ENCODE peak calls at places on chromosomes 5 and 9, in nine cellular contexts. One of them, this sample, is unnamed.

GRCh38 chr5:173973614-173973969 is 15.4 kb upstream of the C5orf47 start:
- DNase-seq in CD8-positive, alpha-beta T cell: no peak
- DNase-seq in transverse colon: peak
- DNase-seq in GM23248: no peak
- DNase-seq in fibroblast of mammary gland: no peak
- DNase-seq in NB4: no peak
- DNase-seq in K562: peak
- DNase-seq in stomach: peak
- DNase-seq in fibroblast of lung: peak
- DNase-seq in this sample: no peak

GRCh38 chr5:116273458-116274242 is 188.8 kb downstream of the COMMD10 start:
- DNase-seq in K562: no peak
- DNase-seq in GM23248: peak
- DNase-seq in stomach: no peak
- DNase-seq in CD8-positive, alpha-beta T cell: no peak
- DNase-seq in fibroblast of mammary gland: peak
- DNase-seq in NB4: no peak
- DNase-seq in transverse colon: no peak
- DNase-seq in fibroblast of lung: peak
- DNase-seq in this sample: no peak

GRCh38 chr9:34547960-34548603 is 25.3 kb upstream of the ENHO start:
- DNase-seq in transverse colon: peak
- DNase-seq in stomach: peak
- DNase-seq in CD8-positive, alpha-beta T cell: no peak
- DNase-seq in K562: peak
- DNase-seq in GM23248: peak
- DNase-seq in fibroblast of lung: peak
- DNase-seq in fibroblast of mammary gland: peak
- DNase-seq in NB4: peak
- DNase-seq in this sample: no peak

GRCh38 chr5:53733853-53734252 is 173.4 kb downstream of the NDUFS4 start:
- DNase-seq in CD8-positive, alpha-beta T cell: no peak
- DNase-seq in fibroblast of mammary gland: no peak
- DNase-seq in K562: no peak
- DNase-seq in GM23248: no peak
- DNase-seq in NB4: no peak
- DNase-seq in fibroblast of lung: no peak
- DNase-seq in transverse colon: no peak
- DNase-seq in stomach: no peak
- DNase-seq in this sample: no peak

GRCh38 chr9:71509054-71509453 is 259.3 kb downstream of the CEMIP2 start:
- DNase-seq in transverse colon: no peak
- DNase-seq in K562: no peak
- DNase-seq in stomach: no peak
- DNase-seq in CD8-positive, alpha-beta T cell: no peak
- DNase-seq in fibroblast of mammary gland: peak
- DNase-seq in GM23248: peak
- DNase-seq in NB4: no peak
- DNase-seq in fibroblast of lung: no peak
- DNase-seq in this sample: no peak

GRCh38 chr5:10111575-10111974 is 138.1 kb downstream of the ATPSCKMT start:
- DNase-seq in GM23248: peak
- DNase-seq in fibroblast of mammary gland: peak
- DNase-seq in fibroblast of lung: peak
- DNase-seq in transverse colon: peak
- DNase-seq in K562: peak
- DNase-seq in stomach: no peak
- DNase-seq in NB4: peak
- DNase-seq in CD8-positive, alpha-beta T cell: no peak
- DNase-seq in this sample: no peak

GRCh38 chr9:14062449-14063187 is 251.3 kb downstream of the NFIB start:
- DNase-seq in stomach: no peak
- DNase-seq in K562: no peak
- DNase-seq in fibroblast of lung: peak
- DNase-seq in transverse colon: no peak
- DNase-seq in fibroblast of mammary gland: peak
- DNase-seq in CD8-positive, alpha-beta T cell: no peak
- DNase-seq in GM23248: peak
- DNase-seq in NB4: no peak
- DNase-seq in this sample: no peak

GRCh38 chr5:147835386-147835798 is 3.9 kb upstream of the SPINK1 start:
- DNase-seq in fibroblast of mammary gland: no peak
- DNase-seq in K562: no peak
- DNase-seq in GM23248: no peak
- DNase-seq in NB4: no peak
- DNase-seq in fibroblast of lung: peak
- DNase-seq in CD8-positive, alpha-beta T cell: no peak
- DNase-seq in transverse colon: no peak
- DNase-seq in stomach: no peak
- DNase-seq in this sample: no peak

GRCh38 chr9:35651964-35652828 is 1.5 kb upstream of the SIT1 start:
- DNase-seq in NB4: peak
- DNase-seq in K562: no peak
- DNase-seq in transverse colon: peak
- DNase-seq in CD8-positive, alpha-beta T cell: no peak
- DNase-seq in fibroblast of lung: no peak
- DNase-seq in fibroblast of mammary gland: peak
- DNase-seq in GM23248: peak
- DNase-seq in stomach: no peak
- DNase-seq in this sample: peak

GRCh38 chr9:35646583-35647265 is 4.0 kb downstream of the SIT1 start:
- DNase-seq in CD8-positive, alpha-beta T cell: peak
- DNase-seq in fibroblast of lung: peak
- DNase-seq in GM23248: peak
- DNase-seq in stomach: peak
- DNase-seq in NB4: peak
- DNase-seq in fibroblast of mammary gland: peak
- DNase-seq in transverse colon: peak
- DNase-seq in K562: peak
- DNase-seq in this sample: no peak

GRCh38 chr9:35650341-35651158 is at the start of gene SIT1:
- DNase-seq in transverse colon: no peak
- DNase-seq in fibroblast of mammary gland: no peak
- DNase-seq in GM23248: no peak
- DNase-seq in stomach: no peak
- DNase-seq in K562: no peak
- DNase-seq in fibroblast of lung: no peak
- DNase-seq in CD8-positive, alpha-beta T cell: peak
- DNase-seq in NB4: peak
- DNase-seq in this sample: no peak

GRCh38 chr9:35652829-35653209 is 2.1 kb upstream of the SIT1 start:
- DNase-seq in stomach: no peak
- DNase-seq in K562: no peak
- DNase-seq in fibroblast of mammary gland: no peak
- DNase-seq in NB4: no peak
- DNase-seq in fibroblast of lung: no peak
- DNase-seq in transverse colon: peak
- DNase-seq in GM23248: peak
- DNase-seq in CD8-positive, alpha-beta T cell: no peak
- DNase-seq in this sample: no peak

GRCh38 chr9:35649431-35650340 is 1.0 kb downstream of the SIT1 start:
- DNase-seq in NB4: peak
- DNase-seq in stomach: no peak
- DNase-seq in fibroblast of mammary gland: peak
- DNase-seq in transverse colon: no peak
- DNase-seq in CD8-positive, alpha-beta T cell: peak
- DNase-seq in GM23248: peak
- DNase-seq in fibroblast of lung: no peak
- DNase-seq in K562: peak
- DNase-seq in this sample: no peak
- H3K4me3 ChIP-seq in NB4: peak
- H3K4me3 ChIP-seq in stomach: peak
- H3K4me3 ChIP-seq in fibroblast of mammary gland: no peak
- H3K4me3 ChIP-seq in transverse colon: no peak
- H3K4me3 ChIP-seq in CD8-positive, alpha-beta T cell: peak
- H3K4me3 ChIP-seq in GM23248: peak
- H3K4me3 ChIP-seq in fibroblast of lung: no peak
- H3K4me3 ChIP-seq in K562: no peak
- H3K4me3 ChIP-seq in this sample: no peak

GRCh38 chr5:96331210-96331609 is 101.8 kb downstream of the PCSK1 start:
- DNase-seq in fibroblast of mammary gland: peak
- DNase-seq in CD8-positive, alpha-beta T cell: no peak
- DNase-seq in stomach: no peak
- DNase-seq in K562: no peak
- DNase-seq in transverse colon: no peak
- DNase-seq in NB4: peak
- DNase-seq in fibroblast of lung: peak
- DNase-seq in GM23248: peak
- DNase-seq in this sample: no peak

GRCh38 chr5:96329294-96329693 is 103.8 kb downstream of the PCSK1 start:
- DNase-seq in fibroblast of mammary gland: no peak
- DNase-seq in stomach: no peak
- DNase-seq in NB4: no peak
- DNase-seq in CD8-positive, alpha-beta T cell: no peak
- DNase-seq in K562: no peak
- DNase-seq in fibroblast of lung: no peak
- DNase-seq in GM23248: no peak
- DNase-seq in transverse colon: no peak
- DNase-seq in this sample: no peak

GRCh38 chr5:96330532-96331140 is 102.4 kb downstream of the PCSK1 start:
- DNase-seq in CD8-positive, alpha-beta T cell: no peak
- DNase-seq in NB4: no peak
- DNase-seq in fibroblast of lung: no peak
- DNase-seq in fibroblast of mammary gland: no peak
- DNase-seq in transverse colon: no peak
- DNase-seq in stomach: no peak
- DNase-seq in K562: no peak
- DNase-seq in GM23248: peak
- DNase-seq in this sample: no peak

GRCh38 chr5:96331681-96332361 is 101.2 kb downstream of the PCSK1 start:
- DNase-seq in fibroblast of lung: no peak
- DNase-seq in GM23248: no peak
- DNase-seq in transverse colon: no peak
- DNase-seq in stomach: no peak
- DNase-seq in CD8-positive, alpha-beta T cell: no peak
- DNase-seq in fibroblast of mammary gland: no peak
- DNase-seq in K562: no peak
- DNase-seq in NB4: no peak
- DNase-seq in this sample: no peak

DNA sequence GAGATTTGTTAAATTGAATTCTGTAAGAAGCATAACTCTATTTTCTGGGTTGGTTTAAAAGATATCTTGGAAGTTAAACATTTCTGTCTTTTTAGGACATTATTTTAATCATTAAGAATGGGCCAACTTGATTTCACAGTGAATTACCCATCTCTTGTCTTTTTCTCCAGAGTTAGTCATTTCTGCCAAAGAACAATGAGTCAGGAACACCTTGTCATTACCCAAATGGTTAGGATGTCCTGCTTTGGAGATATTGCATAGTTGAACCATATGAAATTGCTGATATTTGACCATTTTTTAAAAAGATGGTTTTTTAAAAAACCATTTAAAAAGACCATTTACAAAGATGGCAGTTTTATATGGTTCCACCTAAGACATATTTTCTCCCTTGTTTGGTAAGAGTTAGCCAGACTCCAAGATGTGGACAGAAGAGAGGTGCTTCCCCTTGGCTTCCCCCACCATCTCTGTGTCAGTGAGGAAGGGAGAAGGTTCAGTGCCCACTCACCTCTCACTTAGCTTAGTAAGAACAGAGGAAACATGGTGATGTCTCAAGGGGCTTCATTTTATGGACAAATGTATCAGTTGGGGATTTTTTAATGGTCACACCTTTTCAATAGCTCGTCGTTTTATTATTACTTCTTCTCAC is 103.0 kb downstream of the PCSK1 start:
- DNase-seq in CD8-positive, alpha-beta T cell: no peak
- DNase-seq in stomach: no peak
- DNase-seq in K562: no peak
- DNase-seq in GM23248: peak
- DNase-seq in transverse colon: no peak
- DNase-seq in fibroblast of mammary gland: peak
- DNase-seq in fibroblast of lung: no peak
- DNase-seq in NB4: no peak
- DNase-seq in this sample: no peak
- H3K4me3 ChIP-seq in CD8-positive, alpha-beta T cell: no peak
- H3K4me3 ChIP-seq in stomach: no peak
- H3K4me3 ChIP-seq in K562: no peak
- H3K4me3 ChIP-seq in GM23248: no peak
- H3K4me3 ChIP-seq in transverse colon: no peak
- H3K4me3 ChIP-seq in fibroblast of mammary gland: no peak
- H3K4me3 ChIP-seq in fibroblast of lung: no peak
- H3K4me3 ChIP-seq in NB4: no peak
- H3K4me3 ChIP-seq in this sample: no peak

GRCh38 chr9:70409280-70409679 is 5.2 kb downstream of the KLF9 start:
- DNase-seq in CD8-positive, alpha-beta T cell: peak
- DNase-seq in fibroblast of lung: no peak
- DNase-seq in NB4: no peak
- DNase-seq in K562: no peak
- DNase-seq in stomach: no peak
- DNase-seq in transverse colon: no peak
- DNase-seq in GM23248: no peak
- DNase-seq in fibroblast of mammary gland: peak
- DNase-seq in this sample: no peak

GRCh38 chr9:70411141-70411929 is 3.1 kb downstream of the KLF9 start:
- DNase-seq in fibroblast of mammary gland: peak
- DNase-seq in CD8-positive, alpha-beta T cell: peak
- DNase-seq in NB4: peak
- DNase-seq in fibroblast of lung: peak
- DNase-seq in GM23248: peak
- DNase-seq in K562: peak
- DNase-seq in transverse colon: peak
- DNase-seq in stomach: peak
- DNase-seq in this sample: peak

GRCh38 chr9:70408393-70409040 is 5.9 kb downstream of the KLF9 start:
- DNase-seq in CD8-positive, alpha-beta T cell: peak
- DNase-seq in NB4: no peak
- DNase-seq in transverse colon: no peak
- DNase-seq in fibroblast of lung: peak
- DNase-seq in fibroblast of mammary gland: peak
- DNase-seq in GM23248: no peak
- DNase-seq in stomach: no peak
- DNase-seq in K562: no peak
- DNase-seq in this sample: no peak

GRCh38 chr9:70410368-70410767 is 4.1 kb downstream of the KLF9 start:
- DNase-seq in K562: no peak
- DNase-seq in stomach: no peak
- DNase-seq in transverse colon: no peak
- DNase-seq in GM23248: peak
- DNase-seq in NB4: peak
- DNase-seq in CD8-positive, alpha-beta T cell: peak
- DNase-seq in fibroblast of lung: peak
- DNase-seq in fibroblast of mammary gland: peak
- DNase-seq in this sample: no peak

DNA sequence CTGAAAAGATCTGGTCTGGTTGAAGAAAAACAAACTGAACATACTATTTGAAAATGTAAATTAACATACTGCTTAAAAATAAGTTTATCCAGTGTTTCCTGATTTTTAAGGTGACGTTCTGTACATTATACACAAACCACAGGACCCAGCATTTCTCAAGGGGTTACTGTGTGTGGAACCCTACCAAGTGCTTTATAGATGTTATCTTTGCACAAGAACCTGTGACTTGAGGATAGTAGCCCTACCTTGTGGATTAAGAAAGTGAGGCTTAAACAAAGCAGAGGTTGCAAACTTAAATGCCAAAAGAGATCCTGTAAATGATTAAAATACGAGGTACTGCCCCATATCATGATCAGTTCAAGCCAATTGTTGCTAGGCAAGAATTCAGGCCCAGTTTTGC is 4.7 kb downstream of the KLF9 start:
- DNase-seq in fibroblast of mammary gland: peak
- DNase-seq in NB4: no peak
- DNase-seq in transverse colon: no peak
- DNase-seq in K562: no peak
- DNase-seq in GM23248: no peak
- DNase-seq in fibroblast of lung: no peak
- DNase-seq in stomach: no peak
- DNase-seq in CD8-positive, alpha-beta T cell: no peak
- DNase-seq in this sample: no peak
- H3K4me3 ChIP-seq in fibroblast of mammary gland: peak
- H3K4me3 ChIP-seq in NB4: no peak
- H3K4me3 ChIP-seq in transverse colon: peak
- H3K4me3 ChIP-seq in K562: no peak
- H3K4me3 ChIP-seq in GM23248: peak
- H3K4me3 ChIP-seq in fibroblast of lung: peak
- H3K4me3 ChIP-seq in stomach: peak
- H3K4me3 ChIP-seq in CD8-positive, alpha-beta T cell: no peak
- H3K4me3 ChIP-seq in this sample: peak

GRCh38 chr5:169439362-169439761 is 138.4 kb upstream of the SLIT3 start:
- DNase-seq in CD8-positive, alpha-beta T cell: no peak
- DNase-seq in stomach: no peak
- DNase-seq in K562: no peak
- DNase-seq in GM23248: no peak
- DNase-seq in transverse colon: no peak
- DNase-seq in fibroblast of mammary gland: no peak
- DNase-seq in fibroblast of lung: no peak
- DNase-seq in NB4: no peak
- DNase-seq in this sample: no peak
- H3K4me3 ChIP-seq in CD8-positive, alpha-beta T cell: no peak
- H3K4me3 ChIP-seq in stomach: no peak
- H3K4me3 ChIP-seq in K562: no peak
- H3K4me3 ChIP-seq in GM23248: no peak
- H3K4me3 ChIP-seq in transverse colon: no peak
- H3K4me3 ChIP-seq in fibroblast of mammary gland: no peak
- H3K4me3 ChIP-seq in fibroblast of lung: no peak
- H3K4me3 ChIP-seq in NB4: no peak
- H3K4me3 ChIP-seq in this sample: no peak